ENCODE peak calls at places on chromosomes 11 and 22, in seven cellular contexts. One of them, this sample, is unnamed.

GRCh38 chr11:118908264-118908663 is 17.5 kb downstream of the BCL9L start:
- DNase-seq in stimulated activated naive CD4-positive, alpha-beta T cell: no peak
- DNase-seq in HT1080: no peak
- DNase-seq in OCI-LY7: no peak
- DNase-seq in NCI-H1436: no peak
- DNase-seq in cardiac muscle cell: no peak
- DNase-seq in H9: no peak
- DNase-seq in this sample: no peak

GRCh38 chr11:93547768-93548167 is 4.6 kb upstream of the SMCO4 start:
- DNase-seq in stimulated activated naive CD4-positive, alpha-beta T cell: no peak
- DNase-seq in HT1080: no peak
- DNase-seq in OCI-LY7: no peak
- DNase-seq in NCI-H1436: no peak
- DNase-seq in cardiac muscle cell: no peak
- DNase-seq in H9: no peak
- DNase-seq in this sample: no peak

GRCh38 chr11:34029176-34029575 is 22.4 kb upstream of the CAPRIN1 start:
- DNase-seq in stimulated activated naive CD4-positive, alpha-beta T cell: no peak
- DNase-seq in HT1080: no peak
- DNase-seq in OCI-LY7: no peak
- DNase-seq in NCI-H1436: no peak
- DNase-seq in cardiac muscle cell: no peak
- DNase-seq in H9: no peak
- DNase-seq in this sample: no peak

GRCh38 chr11:64652586-64653387 is 61.8 kb downstream of the SLC22A12 start:
- DNase-seq in stimulated activated naive CD4-positive, alpha-beta T cell: peak; percentile 56
- DNase-seq in HT1080: peak; percentile 74
- DNase-seq in OCI-LY7: peak; percentile 73
- DNase-seq in NCI-H1436: peak; percentile 49
- DNase-seq in cardiac muscle cell: peak; percentile 81
- DNase-seq in H9: peak; percentile 92
- DNase-seq in this sample: peak; percentile 41

GRCh38 chr22:44261164-44261860 is 51.4 kb downstream of the SHISAL1 start:
- DNase-seq in stimulated activated naive CD4-positive, alpha-beta T cell: no peak
- DNase-seq in HT1080: no peak
- DNase-seq in OCI-LY7: no peak
- DNase-seq in NCI-H1436: no peak
- DNase-seq in cardiac muscle cell: no peak
- DNase-seq in H9: no peak
- DNase-seq in this sample: no peak

GRCh38 chr22:50526849-50527801 is 1.7 kb upstream of the SCO2 start:
- DNase-seq in stimulated activated naive CD4-positive, alpha-beta T cell: no peak
- DNase-seq in HT1080: no peak
- DNase-seq in OCI-LY7: peak; percentile 60
- DNase-seq in NCI-H1436: no peak
- DNase-seq in cardiac muscle cell: peak; percentile 67
- DNase-seq in H9: peak; percentile 88
- DNase-seq in this sample: no peak

GRCh38 chr11:21944577-21944976 is 248.3 kb upstream of the ANO5 start:
- DNase-seq in stimulated activated naive CD4-positive, alpha-beta T cell: no peak
- DNase-seq in HT1080: no peak
- DNase-seq in OCI-LY7: no peak
- DNase-seq in NCI-H1436: no peak
- DNase-seq in cardiac muscle cell: no peak
- DNase-seq in H9: no peak
- DNase-seq in this sample: no peak

GRCh38 chr11:31656051-31656450 is 146.5 kb downstream of the ELP4 start:
- DNase-seq in stimulated activated naive CD4-positive, alpha-beta T cell: no peak
- DNase-seq in HT1080: peak; percentile 8
- DNase-seq in OCI-LY7: no peak
- DNase-seq in NCI-H1436: no peak
- DNase-seq in cardiac muscle cell: peak; percentile 18
- DNase-seq in H9: no peak
- DNase-seq in this sample: peak; percentile 29

GRCh38 chr22:26893034-26893710 is 235.8 kb downstream of the MIAT start:
- DNase-seq in stimulated activated naive CD4-positive, alpha-beta T cell: no peak
- DNase-seq in HT1080: no peak
- DNase-seq in OCI-LY7: no peak
- DNase-seq in NCI-H1436: no peak
- DNase-seq in cardiac muscle cell: no peak
- DNase-seq in H9: peak; percentile 41
- DNase-seq in this sample: no peak

GRCh38 chr11:78426845-78427244 is 9.2 kb upstream of the GAB2 start:
- DNase-seq in stimulated activated naive CD4-positive, alpha-beta T cell: no peak
- DNase-seq in HT1080: no peak
- DNase-seq in OCI-LY7: no peak
- DNase-seq in NCI-H1436: no peak
- DNase-seq in cardiac muscle cell: no peak
- DNase-seq in H9: no peak
- DNase-seq in this sample: no peak

GRCh38 chr22:38724926-38725571 is 19.3 kb downstream of the GTPBP1 start:
- DNase-seq in stimulated activated naive CD4-positive, alpha-beta T cell: no peak
- DNase-seq in HT1080: peak; percentile 41
- DNase-seq in OCI-LY7: peak; percentile 62
- DNase-seq in NCI-H1436: peak; percentile 7
- DNase-seq in cardiac muscle cell: peak; percentile 44
- DNase-seq in H9: no peak
- DNase-seq in this sample: peak; percentile 28

GRCh38 chr11:132439711-132440300 is 1069.4 kb downstream of the NTM start:
- DNase-seq in stimulated activated naive CD4-positive, alpha-beta T cell: no peak
- DNase-seq in HT1080: no peak
- DNase-seq in OCI-LY7: no peak
- DNase-seq in NCI-H1436: no peak
- DNase-seq in cardiac muscle cell: no peak
- DNase-seq in H9: no peak
- DNase-seq in this sample: no peak